ENCODE peak calls at places on chromosomes 16 and 17, in nine cellular contexts. X, G, U, F, J, H, A, V and R are unnamed samples.

GRCh38 chr16:48353565-48354163 is 31.5 kb downstream of the SIAH1 start:
- DNase-seq in X (no peak), G (peak; percentile 66), U (peak; percentile 63), F (peak; percentile 50), J (no peak), H (peak; percentile 56), A (peak; percentile 51), V (peak; percentile 75), R (peak; percentile 55)

GRCh38 chr17:34797724-34798123 is 163.5 kb downstream of the CCT6B start:
- DNase-seq in X (no peak), G (no peak), U (no peak), F (no peak), J (no peak), H (peak; percentile 80), A (peak; percentile 41), V (peak; percentile 18), R (peak; percentile 7)

GRCh38 chr16:89096768-89097527 is 3.3 kb downstream of the ACSF3 start:
- DNase-seq in X (no peak), G (no peak), U (no peak), F (no peak), J (no peak), H (no peak), A (no peak), V (peak; percentile 12), R (peak; percentile 63)

GRCh38 chr17:75003070-75003956 is 9.2 kb upstream of the MRPL58 start:
- DNase-seq in X (no peak), G (no peak), U (no peak), F (no peak), J (no peak), H (no peak), A (no peak), V (no peak), R (no peak)

GRCh38 chr17:8337802-8338744 is 1.6 kb upstream of the ODF4 start:
- DNase-seq in X (no peak), G (no peak), U (no peak), F (no peak), J (no peak), H (no peak), A (no peak), V (peak; percentile 24), R (no peak)

GRCh38 chr17:73797594-73798110 is 153.4 kb upstream of the SDK2 start:
- DNase-seq in X (no peak), G (no peak), U (no peak), F (no peak), J (no peak), H (no peak), A (no peak), V (no peak), R (no peak)

GRCh38 chr17:49443862-49444261 is 29.2 kb upstream of the PHB1 start:
- DNase-seq in X (no peak), G (no peak), U (no peak), F (no peak), J (no peak), H (no peak), A (no peak), V (peak; percentile 42), R (no peak)

GRCh38 chr16:56348168-56349085 is 76.9 kb downstream of the AMFR start:
- DNase-seq in X (no peak), G (no peak), U (no peak), F (no peak), J (peak; percentile 51), H (no peak), A (no peak), V (peak; percentile 37), R (no peak)

GRCh38 chr17:80861892-80862291 is 129.7 kb upstream of the CHMP6 start:
- DNase-seq in X (no peak), G (peak; percentile 12), U (no peak), F (no peak), J (no peak), H (no peak), A (no peak), V (peak; percentile 30), R (peak; percentile 43)

GRCh38 chr17:29956225-29956624 is 14.8 kb downstream of the EFCAB5 start:
- DNase-seq in X (no peak), G (no peak), U (no peak), F (no peak), J (no peak), H (no peak), A (no peak), V (no peak), R (no peak)

GRCh38 chr17:75843577-75844529 is at the start of gene UNC13D:
- DNase-seq in X (no peak), G (peak; percentile 55), U (no peak), F (no peak), J (no peak), H (no peak), A (no peak), V (no peak), R (peak; percentile 71)

GRCh38 chr17:66625321-66625767 is 209.6 kb upstream of the CACNG5 start:
- DNase-seq in X (no peak), G (no peak), U (no peak), F (no peak), J (no peak), H (peak; percentile 14), A (no peak), V (peak; percentile 49), R (no peak)

GRCh38 chr17:56761387-56761786 is 72.3 kb downstream of the C17orf67 start:
- DNase-seq in X (no peak), G (no peak), U (no peak), F (no peak), J (no peak), H (no peak), A (no peak), V (no peak), R (no peak)
- H3K9me3 ChIP-seq in X (no peaks in the 10 kb centered on the region), G (no peaks in the 10 kb centered on the region), U (no peaks in the 10 kb centered on the region), F (no peaks in the 10 kb centered on the region), J (no peaks in the 10 kb centered on the region), H (peaks cover 4% of the 10 kb centered on the region), A (no peaks in the 10 kb centered on the region), V (peaks cover 4% of the 10 kb centered on the region), R (no peaks in the 10 kb centered on the region)

DNA sequence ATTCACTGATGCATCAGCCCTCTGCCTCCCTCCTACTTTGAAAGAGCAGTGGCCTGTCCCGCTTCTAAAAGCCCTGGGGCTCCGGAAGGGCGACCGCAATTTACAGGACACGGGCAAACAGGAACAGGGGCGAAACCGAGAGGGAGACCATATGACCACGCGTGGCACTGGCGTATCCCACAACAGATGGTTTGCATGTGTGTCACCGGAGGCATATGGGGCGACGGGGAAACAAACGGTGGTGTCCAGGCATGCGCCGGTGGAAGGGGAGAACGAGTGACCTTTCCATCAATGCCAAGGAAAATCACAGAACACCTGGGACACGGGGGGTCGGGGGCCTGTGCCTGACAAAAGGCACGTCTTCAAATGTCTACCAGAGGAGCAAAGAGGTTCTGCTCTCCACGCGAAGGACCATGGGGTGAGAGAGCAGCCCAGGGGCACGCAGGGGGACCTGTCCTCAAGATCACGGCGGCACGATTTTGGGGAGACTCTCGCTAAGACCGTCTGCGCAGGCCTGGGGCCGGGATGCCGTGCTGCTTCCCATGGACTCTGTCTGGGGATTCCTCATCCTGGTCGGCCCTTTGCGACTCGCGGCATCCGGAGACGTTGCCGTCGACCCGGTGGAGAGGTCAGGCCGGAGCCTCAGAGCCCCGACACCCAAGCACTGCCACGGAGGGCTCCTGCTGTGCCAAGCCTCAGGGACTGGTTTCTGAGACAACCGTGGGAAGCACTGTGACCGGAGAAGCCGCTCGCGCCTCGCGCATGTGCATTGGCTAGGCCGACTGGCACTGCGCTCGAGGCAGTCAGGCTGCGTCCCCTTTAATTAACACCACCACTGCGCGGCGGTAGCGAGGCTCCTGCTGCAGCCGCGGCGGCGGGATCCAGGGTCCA is 12.8 kb upstream of the KCNJ18 start:
- DNase-seq in X (peak; percentile 49), G (no peak), U (no peak), F (no peak), J (no peak), H (no peak), A (no peak), V (no peak), R (no peak)
- H3K9me3 ChIP-seq in X (peaks cover 4% of the 10 kb centered on the region), G (no peaks in the 10 kb centered on the region), U (no peaks in the 10 kb centered on the region), F (no peaks in the 10 kb centered on the region), J (no peaks in the 10 kb centered on the region), H (peaks cover 25% of the 10 kb centered on the region), A (peaks cover 93% of the 10 kb centered on the region), V (peaks cover 48% of the 10 kb centered on the region), R (no peaks in the 10 kb centered on the region)

DNA sequence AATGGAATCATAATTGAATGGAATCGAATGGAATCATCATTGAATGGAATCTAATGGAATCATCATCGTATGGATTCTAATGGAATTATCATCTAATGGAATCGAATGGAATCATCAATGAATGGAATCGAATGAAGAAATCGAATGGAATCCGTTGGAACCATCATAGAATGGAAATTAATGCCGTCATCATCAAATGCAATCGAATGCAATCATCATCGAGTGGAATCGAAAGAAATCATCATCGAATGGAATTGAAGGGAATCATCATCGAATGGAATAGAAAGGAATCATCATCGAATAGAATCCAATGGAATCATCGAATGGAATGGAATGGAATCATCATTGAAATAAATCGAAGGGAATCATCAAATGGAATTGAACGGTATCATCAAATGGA is 217.2 kb downstream of the SHCBP1 start:
- DNase-seq in X (no peak), G (no peak), U (no peak), F (no peak), J (no peak), H (no peak), A (no peak), V (no peak), R (no peak)
- H3K9me3 ChIP-seq in X (peaks cover 32% of the 10 kb centered on the region), G (no peaks in the 10 kb centered on the region), U (peaks cover 24% of the 10 kb centered on the region), F (peaks cover 4% of the 10 kb centered on the region), J (peaks cover 12% of the 10 kb centered on the region), H (peaks cover 3% of the 10 kb centered on the region), A (no peaks in the 10 kb centered on the region), V (no peaks in the 10 kb centered on the region), R (peaks cover 11% of the 10 kb centered on the region)

DNA sequence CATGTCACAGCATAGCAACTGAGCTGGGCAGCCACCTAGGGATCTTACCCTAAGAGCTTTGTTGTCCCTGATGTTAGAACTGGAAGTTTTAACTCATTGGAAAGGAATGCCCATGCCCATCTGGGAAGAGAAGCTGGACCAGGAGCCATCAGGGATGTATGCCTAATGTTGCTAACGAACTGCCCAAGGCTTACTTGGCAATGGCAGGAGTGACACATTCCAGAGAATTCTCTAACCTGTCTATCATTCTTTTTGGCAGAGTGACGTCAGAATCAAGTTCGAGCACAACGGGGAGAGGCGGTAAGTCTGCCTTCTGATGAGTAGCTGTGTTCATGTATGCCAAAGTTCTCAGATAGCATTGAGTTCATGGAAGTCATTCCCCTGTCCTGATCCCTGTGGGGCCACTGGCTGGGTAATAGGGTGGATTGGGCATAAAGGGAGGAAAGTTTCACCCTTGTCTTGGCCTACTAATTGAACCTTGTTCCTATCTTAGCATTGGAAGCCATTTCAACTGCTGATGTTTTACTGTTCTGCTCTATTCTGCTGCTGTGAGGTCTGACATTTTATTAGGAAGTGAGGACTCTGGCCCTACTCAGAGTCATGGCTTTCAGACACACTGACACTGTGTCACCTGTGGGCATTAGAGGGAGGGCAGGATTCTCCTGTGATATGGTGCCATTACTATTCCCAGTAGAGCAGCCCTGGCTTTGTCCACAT is 23.7 kb downstream of the MAP3K3 start:
- DNase-seq in X (no peak), G (no peak), U (no peak), F (no peak), J (no peak), H (no peak), A (no peak), V (no peak), R (no peak)
- H3K9me3 ChIP-seq in X (no peaks in the 10 kb centered on the region), G (no peaks in the 10 kb centered on the region), U (no peaks in the 10 kb centered on the region), F (no peaks in the 10 kb centered on the region), J (no peaks in the 10 kb centered on the region), H (no peaks in the 10 kb centered on the region), A (no peaks in the 10 kb centered on the region), V (no peaks in the 10 kb centered on the region), R (no peaks in the 10 kb centered on the region)